ENCODE peak calls at places on chromosomes 13 and 19, in ten cellular contexts. X is IMR-90; C is CD4-positive, CD25-positive, alpha-beta regulatory T cell; S is body of pancreas; P is prostate gland; F is breast epithelium; H is mesendoderm; T is thyroid gland; W is CD8-positive, alpha-beta memory T cell; G is cardiac muscle cell. U is an unnamed sample. For H3K36me3, the result is how much of the 10 kb centered on the place peaks cover.

GRCh38 chr13:88068316-88068715 is 397.1 kb downstream of the SLITRK5 start:
- DNase-seq in P (no peak), S (no peak), T (no peak), W (no peak), C (no peak), G (no peak), H (no peak), F (no peak), X (peak), U (no peak)

GRCh38 chr19:9934132-9934950 is 2.0 kb downstream of the OLFM2 start:
- DNase-seq in S (peak), H (peak), T (peak), G (peak), W (peak), X (peak), C (peak), F (peak), P (peak), U (peak)

GRCh38 chr13:103203750-103204330 is 137.6 kb upstream of the SLC10A2 start:
- DNase-seq in S (no peak), G (no peak), T (no peak), X (no peak), F (no peak), P (no peak), C (no peak), H (no peak), W (no peak), U (no peak)

GRCh38 chr13:21735621-21736401 is 64.9 kb downstream of the FGF9 start:
- DNase-seq in H (peak), T (no peak), P (no peak), X (no peak), C (no peak), S (peak), W (no peak), G (peak), F (no peak), U (no peak)

GRCh38 chr19:11155373-11156120 is at the start of gene SPC24:
- DNase-seq in S (peak), X (peak), T (peak), P (peak), G (peak), C (peak), W (peak), H (peak), F (peak), U (peak)

GRCh38 chr13:37648604-37649003 is 50.0 kb upstream of the POSTN start:
- DNase-seq in F (no peak), G (no peak), H (no peak), X (peak), C (no peak), W (no peak), P (no peak), S (no peak), T (no peak), U (no peak)

GRCh38 chr19:10520652-10521318 is 3.5 kb upstream of the S1PR5 start:
- DNase-seq in F (no peak), W (no peak), X (no peak), T (no peak), P (peak), H (no peak), S (peak), G (no peak), C (no peak), U (no peak)

GRCh38 chr13:80921556-80921955 is 580.6 kb upstream of the SPRY2 start:
- DNase-seq in S (no peak), F (no peak), C (no peak), T (no peak), P (no peak), H (no peak), W (no peak), G (no peak), X (no peak), U (no peak)

GRCh38 chr13:23440821-23441608 is 7.5 kb upstream of the SACS start:
- DNase-seq in W (no peak), P (no peak), X (peak), G (no peak), S (no peak), F (no peak), T (no peak), H (no peak), C (no peak), U (no peak)

GRCh38 chr19:10135551-10136334 is 16.0 kb upstream of the EIF3G start:
- DNase-seq in W (no peak), H (no peak), F (no peak), X (no peak), S (no peak), C (no peak), P (no peak), T (no peak), G (no peak), U (no peak)

GRCh38 chr13:30331331-30331771 is 24.0 kb upstream of the KATNAL1 start:
- DNase-seq in H (no peak), P (no peak), G (no peak), S (peak), F (no peak), W (no peak), T (no peak), C (no peak), X (no peak), U (no peak)

GRCh38 chr13:88701551-88701950 is 1030.4 kb downstream of the SLITRK5 start:
- DNase-seq in W (no peak), S (no peak), C (no peak), H (no peak), T (no peak), P (no peak), F (no peak), X (no peak), G (no peak), U (no peak)

GRCh38 chr19:16324384-16325160 is at the start of gene KLF2:
- DNase-seq in S (peak), F (peak), C (peak), P (peak), T (peak), H (peak), W (peak), X (peak), G (peak), U (peak)

GRCh38 chr13:19601749-19602725 is 31.4 kb upstream of the MPHOSPH8 start:
- DNase-seq in G (peak), C (peak), X (peak), H (peak), S (peak), T (peak), F (no peak), P (no peak), W (no peak), U (peak)

GRCh38 chr13:24654741-24655140 is 25.5 kb upstream of the ATP12A start:
- DNase-seq in G (no peak), W (no peak), H (no peak), X (peak), T (no peak), P (no peak), S (no peak), C (no peak), F (no peak), U (no peak)

GRCh38 chr13:43783820-43784219 is 3.0 kb downstream of the ENOX1 start:
- DNase-seq in G (no peak), X (peak), H (peak), S (no peak), C (no peak), P (no peak), F (no peak), T (no peak), W (no peak), U (no peak)

GRCh38 chr19:11560404-11560988 is 1.5 kb upstream of the ELOF1 start:
- DNase-seq in C (peak), X (peak), H (peak), F (no peak), P (peak), W (peak), T (peak), G (peak), S (peak), U (no peak)

GRCh38 chr13:36904219-36904618 is 15.8 kb downstream of the SMAD9 start:
- DNase-seq in F (no peak), T (no peak), G (no peak), S (no peak), H (peak), C (no peak), P (no peak), W (no peak), X (no peak), U (no peak)

GRCh38 chr19:23116802-23117571 is at the start of gene ZNF730:
- DNase-seq in X (peak), H (peak), T (peak), C (no peak), F (peak), W (no peak), S (peak), G (peak), P (peak), U (no peak)

GRCh38 chr19:7366701-7367420 is 18.1 kb downstream of the ARHGEF18 start:
- DNase-seq in G (no peak), X (peak), S (no peak), H (peak), P (no peak), T (no peak), W (no peak), C (no peak), F (no peak), U (peak)

GRCh38 chr19:32339988-32340874 is 5.2 kb upstream of the ZNF507 start:
- DNase-seq in F (peak), H (peak), T (peak), P (peak), S (peak), C (peak), W (peak), G (peak), X (peak), U (peak)

GRCh38 chr19:35272954-35273649 is 4.3 kb downstream of the USF2 start:
- DNase-seq in F (no peak), W (no peak), P (no peak), S (no peak), X (no peak), T (no peak), C (no peak), H (no peak), G (no peak), U (no peak)

GRCh38 chr19:35379992-35380391 is 9.1 kb downstream of the GPR42 start:
- DNase-seq in W (no peak), X (no peak), C (no peak), G (peak), F (no peak), S (no peak), P (no peak), T (no peak), H (no peak), U (no peak)

GRCh38 chr13:67877031-67877430 is 646.9 kb upstream of the PCDH9 start:
- DNase-seq in C (no peak), W (no peak), H (no peak), X (no peak), P (no peak), S (no peak), F (no peak), G (no peak), T (no peak), U (no peak)

GRCh38 chr13:60765700-60766411 is 368.8 kb downstream of the TDRD3 start:
- DNase-seq in S (no peak), C (no peak), W (no peak), X (no peak), T (peak), H (peak), G (peak), F (no peak), P (peak), U (no peak)

GRCh38 chr13:101576452-101576851 is 124.0 kb downstream of the ITGBL1 start:
- DNase-seq in S (no peak), X (peak), W (no peak), C (no peak), G (no peak), T (no peak), F (no peak), P (no peak), H (no peak), U (no peak)

GRCh38 chr13:75079226-75079625 is 402.7 kb downstream of the TBC1D4 start:
- DNase-seq in X (peak), F (no peak), P (no peak), W (no peak), S (no peak), T (no peak), G (no peak), H (no peak), C (no peak), U (no peak)

GRCh38 chr13:45564108-45564507 is 51.4 kb downstream of the ERICH6B start:
- DNase-seq in P (no peak), G (peak), S (no peak), X (peak), F (no peak), W (no peak), C (no peak), T (no peak), H (peak), U (no peak)

GRCh38 chr13:20064128-20064527 is 96.7 kb downstream of the GJA3 start:
- DNase-seq in X (peak), W (no peak), F (no peak), H (no peak), S (no peak), G (no peak), C (no peak), P (no peak), T (no peak), U (no peak)

GRCh38 chr19:51002101-51002532 is 713 bp upstream of the KLK8 start:
- DNase-seq in T (no peak), F (no peak), G (no peak), W (no peak), C (no peak), X (no peak), S (no peak), P (no peak), H (no peak), U (no peak)

GRCh38 chr13:49348748-49349147 is 95.1 kb downstream of the CAB39L start:
- DNase-seq in P (no peak), H (peak), C (no peak), T (no peak), X (no peak), G (no peak), F (no peak), W (no peak), S (no peak), U (no peak)

GRCh38 chr19:18995804-18996241 is 37.5 kb downstream of the SUGP2 start:
- DNase-seq in P (peak), T (peak), F (no peak), G (peak), S (peak), C (no peak), X (peak), H (peak), W (no peak), U (no peak)

GRCh38 chr13:48808689-48809088 is 155.0 kb downstream of the CYSLTR2 start:
- DNase-seq in G (no peak), C (no peak), W (no peak), P (no peak), F (no peak), T (no peak), H (no peak), S (no peak), X (peak), U (no peak)

GRCh38 chr19:2345076-2345475 is 15.0 kb upstream of the TMPRSS9 start:
- DNase-seq in P (no peak), S (no peak), C (no peak), G (no peak), H (no peak), W (no peak), T (no peak), X (no peak), F (no peak), U (no peak)

GRCh38 chr19:29630661-29631060 is 24.6 kb downstream of the POP4 start:
- DNase-seq in G (no peak), C (no peak), H (no peak), F (no peak), S (no peak), W (no peak), X (no peak), T (no peak), P (no peak), U (peak)

GRCh38 chr13:99356216-99357089 is 49.3 kb upstream of the GPR183 start:
- DNase-seq in W (peak), X (peak), T (no peak), H (no peak), P (no peak), C (peak), S (no peak), F (no peak), G (no peak), U (peak)

GRCh38 chr13:70424928-70425327 is 316.7 kb upstream of the KLHL1 start:
- DNase-seq in P (no peak), T (no peak), W (no peak), H (no peak), S (no peak), F (no peak), X (no peak), C (no peak), G (no peak), U (no peak)

GRCh38 chr19:57934820-57935665 is at the start of gene ZNF418:
- DNase-seq in C (peak), H (peak), X (peak), P (peak), F (peak), T (peak), S (peak), W (peak), G (peak), U (peak)

GRCh38 chr13:97653741-97654140 is 219.8 kb downstream of the RAP2A start:
- DNase-seq in F (no peak), T (peak), W (no peak), P (no peak), H (no peak), S (no peak), C (no peak), X (peak), G (no peak), U (no peak)

GRCh38 chr13:28805193-28805819 is 14.8 kb upstream of the MTUS2 start:
- DNase-seq in T (peak), F (no peak), W (no peak), X (no peak), C (no peak), H (peak), P (no peak), S (peak), G (peak), U (peak)

GRCh38 chr19:28374971-28375370 is 838.0 kb downstream of the UQCRFS1 start:
- DNase-seq in S (no peak), X (no peak), P (no peak), C (no peak), G (peak), W (no peak), T (no peak), H (no peak), F (no peak), U (no peak)
- H3K4me3 ChIP-seq in S (no peak), X (no peak), P (no peak), C (no peak), G (no peak), W (no peak), T (no peak), H (no peak), F (no peak), U (no peak)

DNA sequence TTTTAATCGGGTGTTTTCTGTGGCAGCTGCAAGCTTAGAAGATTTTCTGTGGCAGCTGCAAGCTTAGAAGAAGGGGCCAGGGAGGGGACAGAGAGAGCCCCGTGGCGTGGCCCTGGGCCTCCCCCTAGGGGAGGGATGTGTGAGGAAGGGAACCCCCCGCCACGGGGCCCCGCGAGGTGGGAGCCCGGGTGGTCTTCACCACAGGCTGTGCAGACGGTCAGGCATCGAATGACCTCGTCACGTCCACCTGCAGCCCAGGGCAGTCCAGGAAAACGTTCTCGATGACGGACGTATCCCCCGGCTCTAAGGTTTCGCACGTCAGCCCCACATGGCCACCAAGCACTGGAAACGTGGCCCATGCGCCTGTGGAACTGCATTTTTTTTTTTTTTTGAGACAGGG is 8.6 kb downstream of the POLR2E start:
- DNase-seq in H (no peak), W (no peak), S (no peak), C (no peak), P (no peak), X (no peak), T (no peak), G (no peak), F (no peak), U (no peak)
- H3K36me3 ChIP-seq in H (under half), W (under half), S (under half), C (half or more), P (under half), X (under half), T (under half), G (under half), F (under half), U (under half)

GRCh38 chr13:72163671-72164070 is 296.7 kb upstream of the DACH1 start:
- DNase-seq in P (no peak), T (no peak), C (no peak), S (no peak), G (no peak), X (no peak), H (no peak), F (no peak), W (no peak), U (no peak)
- H3K4me3 ChIP-seq in P (no peak), T (no peak), C (no peak), S (no peak), G (no peak), X (no peak), H (no peak), F (no peak), W (no peak), U (no peak)

GRCh38 chr13:59494151-59494550 is 669.6 kb downstream of the DIAPH3 start:
- DNase-seq in F (no peak), S (no peak), H (no peak), X (no peak), W (no peak), P (no peak), C (no peak), G (no peak), T (no peak), U (no peak)

GRCh38 chr13:59494560-59494970 is 669.2 kb downstream of the DIAPH3 start:
- DNase-seq in X (peak), G (no peak), H (no peak), P (no peak), S (peak), F (no peak), C (no peak), W (no peak), T (peak), U (no peak)

GRCh38 chr13:59501004-59501403 is 662.7 kb downstream of the DIAPH3 start:
- DNase-seq in X (no peak), S (no peak), G (no peak), T (no peak), C (no peak), P (no peak), W (no peak), H (no peak), F (no peak), U (no peak)

GRCh38 chr13:59493436-59493965 is 670.2 kb downstream of the DIAPH3 start:
- DNase-seq in X (no peak), W (no peak), S (no peak), G (no peak), T (no peak), F (no peak), P (no peak), C (no peak), H (no peak), U (no peak)

GRCh38 chr13:59497845-59498244 is 665.9 kb downstream of the DIAPH3 start:
- DNase-seq in G (no peak), W (no peak), F (no peak), S (no peak), P (no peak), H (no peak), X (no peak), C (no peak), T (no peak), U (no peak)
- H3K36me3 ChIP-seq in G (under half), W (under half), F (under half), S (under half), P (under half), H (under half), X (under half), C (under half), T (under half), U (under half)

U was measured in Peyer's patch.